ENCODE peak calls at places on chromosomes 3 and 15, in six cellular contexts. V is iris pigment epithelial cell, E is NCI-H1092, P is IMR-90, K is adrenal gland, J is Karpas-422. Z is an unnamed sample.

GRCh38 chr3:65878831-65879230 is 159.9 kb downstream of the MAGI1 start:
- DNase-seq in P (no peak), V (no peak), K (no peak), J (no peak), E (no peak), Z (no peak)

GRCh38 chr3:97821413-97821809 is 400 bp upstream of the CRYBG3 start:
- DNase-seq in J (peak; percentile 42), P (no peak), V (peak; percentile 81), E (peak; percentile 46), K (peak; percentile 62), Z (peak; percentile 54)

GRCh38 chr3:55750525-55750924 is 263.4 kb upstream of the WNT5A start:
- DNase-seq in P (peak; percentile 87), J (no peak), K (no peak), E (no peak), V (peak; percentile 94), Z (no peak)

GRCh38 chr3:153172796-153173757 is 11.1 kb downstream of the RAP2B start:
- DNase-seq in V (no peak), E (no peak), J (no peak), K (no peak), P (no peak), Z (no peak)

GRCh38 chr15:51405646-51406194 is 64.3 kb downstream of the GLDN start:
- DNase-seq in J (no peak), V (peak; percentile 6), K (no peak), P (peak; percentile 18), E (no peak), Z (no peak)

GRCh38 chr15:85937661-85938060 is 142.0 kb upstream of the AGBL1 start:
- DNase-seq in V (no peak), K (no peak), J (no peak), E (no peak), P (no peak), Z (no peak)

GRCh38 chr3:150094150-150094932 is 123.6 kb upstream of the PFN2 start:
- DNase-seq in P (peak; percentile 71), E (no peak), V (peak; percentile 71), J (peak; percentile 86), K (no peak), Z (no peak)

GRCh38 chr3:52798978-52799476 is 4.4 kb downstream of the ITIH3 start:
- DNase-seq in J (peak; percentile 66), E (no peak), V (peak; percentile 11), K (peak; percentile 57), P (no peak), Z (no peak)

GRCh38 chr3:113600418-113601185 is 68.2 kb downstream of the SIDT1 start:
- DNase-seq in J (no peak), P (no peak), E (no peak), K (no peak), V (no peak), Z (no peak)

GRCh38 chr15:71730277-71731144 is 79.8 kb upstream of the NR2E3 start:
- DNase-seq in V (peak; percentile 76), E (peak; percentile 16), P (peak; percentile 77), J (peak; percentile 84), K (peak; percentile 65), Z (no peak)